ENCODE peak calls at places on chromosomes 4 and X, in nine cellular contexts. P is lung microvascular endothelial cell, N is astrocyte of the hippocampus, U is GM12864, Z is foreskin fibroblast, K is lower lobe of right lung, O is GM06990, R is mesothelial cell of epicardium, A is AG04450. G is an unnamed sample.

GRCh38 chr4:106255195-106255594 is 60.8 kb downstream of the TBCK start:
- DNase-seq in P (no peak), A (no peak), Z (no peak), O (no peak), K (no peak), N (no peak), U (no peak), R (no peak), G (no peak)

GRCh38 chrX:153887385-153887784 is 1.4 kb upstream of the L1CAM start:
- DNase-seq in O (no peak), U (no peak), K (no peak), N (no peak), A (no peak), P (peak), R (no peak), Z (no peak), G (no peak)

GRCh38 chrX:16023790-16024734 is 99.3 kb upstream of the GRPR start:
- DNase-seq in N (peak), U (peak), Z (peak), K (no peak), A (no peak), O (peak), P (no peak), R (no peak), G (peak)

GRCh38 chr4:52103314-52103713 is 52.2 kb downstream of the SPATA18 start:
- DNase-seq in U (no peak), O (no peak), A (no peak), R (no peak), P (peak), K (no peak), N (no peak), Z (peak), G (no peak)

GRCh38 chrX:39201305-39201990 is 400.2 kb downstream of the MID1IP1 start:
- DNase-seq in O (no peak), K (no peak), N (peak), R (no peak), U (no peak), P (no peak), Z (peak), A (no peak), G (no peak)

GRCh38 chr4:177699365-177700213 is 257.4 kb upstream of the AGA start:
- DNase-seq in O (no peak), P (no peak), K (no peak), R (no peak), N (peak), Z (peak), A (no peak), U (no peak), G (no peak)

GRCh38 chr4:112358952-112359749 is 62.0 kb downstream of the ALPK1 start:
- DNase-seq in R (no peak), U (no peak), A (no peak), P (no peak), N (no peak), K (no peak), O (no peak), Z (no peak), G (no peak)

GRCh38 chrX:56068274-56068758 is 163.8 kb upstream of the KLF8 start:
- DNase-seq in K (no peak), R (no peak), P (peak), O (peak), Z (no peak), N (no peak), A (no peak), U (no peak), G (no peak)

GRCh38 chr4:155822572-155822971 is 43.5 kb downstream of the ASIC5 start:
- DNase-seq in A (no peak), U (no peak), Z (peak), K (no peak), P (no peak), N (no peak), R (no peak), O (no peak), G (no peak)

GRCh38 chrX:98068210-98068609 is 1184.5 kb downstream of the RPA4 start:
- DNase-seq in Z (no peak), N (no peak), A (no peak), P (no peak), U (no peak), K (no peak), R (no peak), O (no peak), G (no peak)

GRCh38 chrX:51894697-51895336 is 1.4 kb downstream of the MAGED1 start:
- DNase-seq in P (peak), O (peak), R (no peak), A (no peak), U (peak), K (no peak), N (peak), Z (peak), G (no peak)

GRCh38 chr4:164551713-164552040 is 202.3 kb upstream of the SMIM31 start:
- DNase-seq in U (no peak), O (no peak), K (no peak), A (no peak), N (no peak), Z (no peak), R (no peak), P (no peak), G (no peak)

GRCh38 chr4:2337131-2337723 is 75.3 kb upstream of the MXD4 start:
- DNase-seq in R (no peak), K (no peak), U (no peak), A (no peak), Z (no peak), N (no peak), O (no peak), P (no peak), G (no peak)

GRCh38 chrX:134423606-134424005 is 36.4 kb upstream of the HPRT1 start:
- DNase-seq in P (peak), Z (peak), O (no peak), A (no peak), N (peak), K (no peak), U (no peak), R (no peak), G (no peak)

GRCh38 chr4:147707892-147708672 is 23.8 kb upstream of the ARHGAP10 start:
- DNase-seq in R (no peak), Z (peak), N (peak), K (no peak), A (no peak), O (peak), U (no peak), P (peak), G (no peak)

GRCh38 chrX:124239911-124240310 is 92.5 kb upstream of the TEX13D start:
- DNase-seq in P (no peak), N (no peak), U (no peak), R (no peak), K (no peak), A (no peak), O (peak), Z (no peak), G (peak)

GRCh38 chr4:140052050-140052449 is 101.9 kb downstream of the MAML3 start:
- DNase-seq in N (peak), U (no peak), A (no peak), R (no peak), K (peak), O (no peak), P (peak), Z (peak), G (no peak)